ENCODE peak calls at places on chromosome 9, in seven cellular contexts. J, D, E, A, N, I and C are unnamed samples.

GRCh38 chr9:32345243-32345642 is 39.2 kb upstream of the ACO1 start:
- DNase-seq in J (no peak), D (no peak), E (no peak), A (no peak), N (no peak), I (no peak), C (no peak)

GRCh38 chr9:93072383-93072795 is 13.9 kb downstream of the SUSD3 start:
- DNase-seq in J (no peak), D (no peak), E (no peak), A (no peak), N (no peak), I (no peak), C (no peak)

GRCh38 chr9:106880863-106881262 is 17.9 kb downstream of the ZNF462 start:
- DNase-seq in J (no peak), D (no peak), E (no peak), A (no peak), N (no peak), I (no peak), C (no peak)

GRCh38 chr9:128635266-128636023 is 21.2 kb downstream of the DYNC2I2 start:
- DNase-seq in J (peak; percentile 96), D (peak; percentile 88), E (peak; percentile 72), A (peak; percentile 93), N (peak; percentile 96), I (peak; percentile 96), C (peak; percentile 76)

GRCh38 chr9:126611188-126611587 is 2.5 kb upstream of the LMX1B start:
- DNase-seq in J (no peak), D (no peak), E (no peak), A (no peak), N (no peak), I (peak; percentile 19), C (no peak)

GRCh38 chr9:126619336-126619919 is 5.7 kb downstream of the LMX1B start:
- DNase-seq in J (no peak), D (no peak), E (no peak), A (no peak), N (no peak), I (no peak), C (no peak)

GRCh38 chr9:130104413-130105193 is 50.9 kb downstream of the GPR107 start:
- DNase-seq in J (no peak), D (no peak), E (no peak), A (no peak), N (no peak), I (no peak), C (no peak)

GRCh38 chr9:15353892-15354291 is 46.9 kb upstream of the TTC39B start:
- DNase-seq in J (no peak), D (no peak), E (no peak), A (no peak), N (no peak), I (no peak), C (no peak)

GRCh38 chr9:112447283-112447761 is 39.3 kb upstream of the KIAA1958 start:
- DNase-seq in J (no peak), D (no peak), E (no peak), A (no peak), N (peak; percentile 34), I (no peak), C (peak; percentile 53)

GRCh38 chr9:112443636-112444035 is 43.0 kb upstream of the KIAA1958 start:
- DNase-seq in J (no peak), D (no peak), E (no peak), A (no peak), N (no peak), I (no peak), C (no peak)

GRCh38 chr9:112445196-112445595 is 41.4 kb upstream of the KIAA1958 start:
- DNase-seq in J (no peak), D (no peak), E (no peak), A (no peak), N (no peak), I (no peak), C (no peak)

GRCh38 chr9:112446080-112446479 is 40.5 kb upstream of the KIAA1958 start:
- DNase-seq in J (no peak), D (no peak), E (no peak), A (no peak), N (no peak), I (no peak), C (no peak)

DNA sequence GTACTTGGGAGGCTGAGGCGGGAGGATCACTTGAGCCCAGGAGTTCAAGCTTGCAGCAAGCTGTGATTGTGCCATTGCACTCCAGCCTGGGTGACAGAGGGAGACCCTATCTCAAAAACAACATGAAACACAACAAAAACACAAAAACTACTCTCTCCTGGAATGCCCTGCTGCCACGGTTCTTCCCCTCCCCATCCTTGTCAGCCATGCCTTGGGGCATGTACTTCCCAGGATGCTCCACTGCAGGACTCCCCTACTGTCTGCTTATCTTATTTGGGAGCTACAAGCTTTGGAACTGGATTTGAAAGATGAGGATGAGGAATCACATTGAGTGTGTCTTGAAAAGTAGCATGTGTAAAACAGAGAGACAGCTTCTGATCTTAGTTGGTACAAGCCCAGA is 40.1 kb upstream of the KIAA1958 start:
- DNase-seq in J (no peak), D (no peak), E (no peak), A (no peak), N (no peak), I (no peak), C (no peak)
- H3K27ac ChIP-seq in J (no peak overlapping the region), D (no peak overlapping the region), E (no peak overlapping the region), A (no peak overlapping the region), N (peak overlapping the region; percentile 42), I (no peak overlapping the region), C (peak overlapping the region; percentile 36)

GRCh38 chr9:87505869-87506678 is 8.4 kb downstream of the DAPK1 start:
- DNase-seq in J (no peak), D (no peak), E (no peak), A (no peak), N (no peak), I (no peak), C (no peak)
- H3K27ac ChIP-seq in J (peak overlapping the region; percentile 56), D (no peak overlapping the region), E (no peak overlapping the region), A (peak overlapping the region; percentile 58), N (no peak overlapping the region), I (no peak overlapping the region), C (no peak overlapping the region)

GRCh38 chr9:124268248-124268647 is 10.5 kb downstream of the NEK6 start:
- DNase-seq in J (no peak), D (no peak), E (no peak), A (no peak), N (no peak), I (no peak), C (no peak)
- H3K27ac ChIP-seq in J (peak overlapping the region; percentile 78), D (no peak overlapping the region), E (no peak overlapping the region), A (peak overlapping the region; percentile 76), N (no peak overlapping the region), I (no peak overlapping the region), C (peak overlapping the region; percentile 80)

GRCh38 chr9:92059045-92059444 is 56.2 kb downstream of the SPTLC1 start:
- DNase-seq in J (no peak), D (no peak), E (no peak), A (no peak), N (no peak), I (no peak), C (no peak)
- H3K27ac ChIP-seq in J (no peak overlapping the region), D (no peak overlapping the region), E (no peak overlapping the region), A (no peak overlapping the region), N (peak overlapping the region; percentile 13), I (no peak overlapping the region), C (no peak overlapping the region)

GRCh38 chr9:117720066-117720465 is 15.9 kb downstream of the TLR4 start:
- DNase-seq in J (no peak), D (no peak), E (no peak), A (no peak), N (no peak), I (no peak), C (no peak)
- H3K27ac ChIP-seq in J (no peak overlapping the region), D (peak overlapping the region; percentile 51), E (no peak overlapping the region), A (no peak overlapping the region), N (no peak overlapping the region), I (peak overlapping the region; percentile 62), C (no peak overlapping the region)

GRCh38 chr9:125142560-125143376 is 560 bp downstream of the SCAI start:
- DNase-seq in J (no peak), D (peak; percentile 19), E (no peak), A (no peak), N (peak; percentile 19), I (no peak), C (no peak)
- H3K27ac ChIP-seq in J (no peak overlapping the region), D (no peak overlapping the region), E (no peak overlapping the region), A (peak overlapping the region; percentile 89), N (peak overlapping the region; percentile 64), I (peak overlapping the region; percentile 52), C (no peak overlapping the region)

DNA sequence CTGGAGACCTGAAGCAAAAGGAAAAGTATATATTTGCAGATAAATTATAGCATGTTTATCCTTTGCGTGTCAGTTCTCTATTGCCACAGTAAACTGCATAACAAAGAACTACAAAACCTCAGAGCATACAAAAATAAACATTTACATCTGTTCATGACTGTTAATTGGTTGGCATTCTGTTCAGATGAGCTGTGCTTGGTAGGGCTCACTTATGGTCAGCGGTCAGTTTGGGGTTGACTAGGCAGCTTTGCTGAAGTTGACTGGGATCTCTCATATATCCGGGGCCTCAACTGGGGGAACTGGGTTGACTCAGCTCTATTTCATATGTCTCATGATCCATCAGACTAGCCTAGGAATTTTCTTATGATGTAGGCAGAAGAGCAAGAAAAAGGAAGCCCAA is 257.7 kb downstream of the TLE1 start:
- DNase-seq in J (no peak), D (no peak), E (no peak), A (no peak), N (no peak), I (no peak), C (no peak)
- H3K27ac ChIP-seq in J (no peak overlapping the region), D (no peak overlapping the region), E (no peak overlapping the region), A (no peak overlapping the region), N (no peak overlapping the region), I (no peak overlapping the region), C (no peak overlapping the region)

GRCh38 chr9:137781906-137782585 is 95.5 kb upstream of the CACNA1B start:
- DNase-seq in J (no peak), D (no peak), E (no peak), A (no peak), N (no peak), I (no peak), C (no peak)

GRCh38 chr9:137783521-137783920 is 94.1 kb upstream of the CACNA1B start:
- DNase-seq in J (peak; percentile 48), D (no peak), E (no peak), A (no peak), N (no peak), I (no peak), C (no peak)

GRCh38 chr9:137784641-137785513 is 92.7 kb upstream of the CACNA1B start:
- DNase-seq in J (peak; percentile 54), D (no peak), E (no peak), A (no peak), N (no peak), I (no peak), C (no peak)

GRCh38 chr9:137785704-137786161 is 91.8 kb upstream of the CACNA1B start:
- DNase-seq in J (peak; percentile 54), D (no peak), E (no peak), A (no peak), N (peak; percentile 29), I (no peak), C (no peak)

DNA sequence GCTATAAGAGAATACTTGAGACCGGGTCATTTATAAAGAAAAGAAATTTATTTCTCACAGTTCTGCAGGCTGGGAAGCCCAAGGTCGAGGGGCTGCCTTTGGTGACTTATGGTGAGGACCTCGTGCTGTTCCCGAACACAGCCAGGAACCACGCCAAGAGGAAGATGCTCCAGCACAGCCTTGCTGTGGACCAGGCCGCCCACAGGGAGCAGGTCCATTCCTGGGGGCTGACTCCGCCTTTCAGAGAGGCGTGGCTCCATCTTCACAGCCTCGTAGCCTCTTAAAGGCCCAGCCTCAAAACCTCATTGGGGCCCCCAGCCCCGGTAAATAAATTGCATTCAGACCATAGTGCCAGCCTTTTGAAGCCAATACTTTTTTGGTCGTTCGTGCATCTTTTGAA is 93.5 kb upstream of the CACNA1B start:
- DNase-seq in J (peak; percentile 35), D (no peak), E (no peak), A (peak; percentile 18), N (no peak), I (no peak), C (no peak)
- H3K27ac ChIP-seq in J (no peak overlapping the region), D (no peak overlapping the region), E (no peak overlapping the region), A (no peak overlapping the region), N (no peak overlapping the region), I (no peak overlapping the region), C (no peak overlapping the region)